ENCODE peak calls at places on chromosomes 13 and 19, in five cellular contexts. C is HTR-8/SVneo, H is NAMALWA, E is OCI-M1, A is heart right ventricle. G is an unnamed sample.

GRCh38 chr19:954272-954671 is 28.4 kb downstream of the ARID3A start:
- DNase-seq in E (no peak), H (no peak), A (no peak), C (no peak), G (no peak)

GRCh38 chr13:76597868-76598267 is 288.3 kb downstream of the KCTD12 start:
- DNase-seq in C (no peak), E (no peak), H (no peak), A (no peak), G (no peak)

GRCh38 chr19:10339380-10339960 is at the start of gene ICAM3:
- DNase-seq in A (no peak), H (peak; percentile 67), C (no peak), E (no peak), G (no peak)

GRCh38 chr13:110856941-110857835 is 57.7 kb downstream of the ANKRD10 start:
- DNase-seq in A (no peak), H (no peak), C (no peak), E (peak; percentile 2), G (peak; percentile 18)

GRCh38 chr19:56253737-56254136 is 18.8 kb upstream of the EDDM13 start:
- DNase-seq in E (peak; percentile 91), A (no peak), C (peak; percentile 49), H (peak; percentile 78), G (no peak)

GRCh38 chr13:111219306-111219705 is 101.1 kb upstream of the TEX29 start:
- DNase-seq in A (peak; percentile 49), E (peak; percentile 10), C (no peak), H (no peak), G (no peak)

GRCh38 chr19:38267780-38268430 is 3.5 kb downstream of the SPINT2 start:
- DNase-seq in A (no peak), E (no peak), C (no peak), H (no peak), G (no peak)

GRCh38 chr13:37198629-37199028 is 93.2 kb upstream of the CSNK1A1L start:
- DNase-seq in C (no peak), H (no peak), A (no peak), E (no peak), G (no peak)

GRCh38 chr19:52248256-52248655 is 21.1 kb upstream of the ZNF766 start:
- DNase-seq in E (peak; percentile 69), C (peak; percentile 23), H (peak; percentile 53), A (peak; percentile 38), G (no peak)

GRCh38 chr19:6725513-6726231 is 5.2 kb upstream of the C3 start:
- DNase-seq in H (no peak), A (no peak), C (no peak), E (no peak), G (no peak)

GRCh38 chr19:4267101-4267900 is 11.8 kb upstream of the SHD start:
- DNase-seq in E (peak; percentile 43), A (peak; percentile 34), H (peak; percentile 89), C (no peak), G (no peak)

GRCh38 chr13:44422755-44423643 is 49.4 kb downstream of the SERP2 start:
- DNase-seq in E (no peak), A (peak; percentile 72), C (no peak), H (no peak), G (no peak)

GRCh38 chr19:46722004-46722380 is 5.1 kb upstream of the PRKD2 start:
- DNase-seq in E (no peak), H (no peak), C (no peak), A (no peak), G (no peak)

GRCh38 chr13:32902898-32903297 is 113.3 kb upstream of the KL start:
- DNase-seq in C (no peak), E (no peak), A (peak; percentile 81), H (no peak), G (no peak)

GRCh38 chr19:14840206-14840605 is 5.2 kb upstream of the OR7A5 start:
- DNase-seq in A (no peak), H (no peak), E (no peak), C (no peak), G (no peak)

GRCh38 chr19:11088508-11089253 is 582 bp upstream of the LDLR start:
- DNase-seq in E (peak; percentile 64), H (peak; percentile 31), C (no peak), A (no peak), G (no peak)

GRCh38 chr13:108944760-108945159 is 315.3 kb downstream of the MYO16 start:
- DNase-seq in A (no peak), E (no peak), H (no peak), C (no peak), G (no peak)

GRCh38 chr19:47272448-47273312 is 2.0 kb upstream of the INAFM1 start:
- DNase-seq in H (no peak), A (peak; percentile 55), E (peak; percentile 81), C (no peak), G (no peak)

GRCh38 chr13:51249767-51250741 is 27.9 kb downstream of the FAM124A start:
- DNase-seq in H (peak; percentile 48), A (no peak), E (peak; percentile 32), C (no peak), G (peak; percentile 16)

GRCh38 chr19:48874309-48875135 is 2.3 kb downstream of the PPP1R15A start:
- DNase-seq in A (no peak), E (peak; percentile 75), H (peak; percentile 41), C (no peak), G (no peak)

GRCh38 chr19:11138659-11139526 is 16.7 kb downstream of the SPC24 start:
- DNase-seq in A (peak; percentile 83), C (peak; percentile 79), H (no peak), E (peak; percentile 80), G (no peak)

GRCh38 chr13:73224708-73225107 is 165.9 kb downstream of the KLF5 start:
- DNase-seq in C (no peak), H (no peak), A (no peak), E (peak; percentile 51), G (no peak)

GRCh38 chr19:46605356-46605821 is 4.3 kb downstream of the CALM3 start:
- DNase-seq in H (no peak), E (no peak), A (no peak), C (no peak), G (peak; percentile 85)

GRCh38 chr19:23787106-23787505 is 28.4 kb upstream of the ZNF681 start:
- DNase-seq in A (no peak), H (no peak), E (no peak), C (no peak), G (peak; percentile 70)

GRCh38 chr19:16702123-16702522 is 17.5 kb upstream of the NWD1 start:
- DNase-seq in A (peak; percentile 68), E (no peak), C (no peak), H (no peak), G (no peak)

GRCh38 chr13:98843482-98843877 is 91.0 kb upstream of the SLC15A1 start:
- DNase-seq in C (no peak), E (no peak), H (no peak), A (no peak), G (no peak)

GRCh38 chr19:4970558-4971423 is 1.9 kb downstream of the KDM4B start:
- DNase-seq in A (no peak), C (no peak), E (peak; percentile 71), H (peak; percentile 50), G (no peak)

GRCh38 chr13:97028441-97029299 is 34.4 kb upstream of the OXGR1 start:
- DNase-seq in A (peak; percentile 56), C (peak; percentile 40), H (peak; percentile 73), E (peak; percentile 83), G (no peak)

GRCh38 chr13:104473936-104474335 is 1407.7 kb upstream of the SLC10A2 start:
- DNase-seq in A (no peak), C (no peak), E (no peak), H (no peak), G (no peak)

GRCh38 chr19:19444694-19445155 is 39.2 kb downstream of the GATAD2A start:
- DNase-seq in H (peak; percentile 63), A (no peak), E (peak; percentile 94), C (no peak), G (no peak)